ENCODE peak calls at places on chromosome 7, in nine cellular contexts. One of them, this sample, is unnamed.

GRCh38 chr7:11539853-11540252 is 292.1 kb downstream of the THSD7A start:
- DNase-seq in NCI-H2081: no peak
- DNase-seq in epithelial cell of esophagus: peak
- DNase-seq in ELR: no peak
- DNase-seq in HL-60: no peak
- DNase-seq in fibroblast of mammary gland: peak
- DNase-seq in HT-29: no peak
- DNase-seq in RPMI7951: no peak
- DNase-seq in NCI-H1417: no peak
- DNase-seq in this sample: no peak

GRCh38 chr7:157752832-157753291 is 416.1 kb downstream of the DNAJB6 start:
- DNase-seq in NCI-H2081: no peak
- DNase-seq in ELR: no peak
- DNase-seq in NCI-H1417: no peak
- DNase-seq in fibroblast of mammary gland: peak
- DNase-seq in RPMI7951: peak
- DNase-seq in epithelial cell of esophagus: no peak
- DNase-seq in HT-29: no peak
- DNase-seq in HL-60: no peak
- DNase-seq in this sample: no peak

GRCh38 chr7:13540429-13540828 is 449.0 kb downstream of the ETV1 start:
- DNase-seq in fibroblast of mammary gland: peak
- DNase-seq in ELR: peak
- DNase-seq in RPMI7951: peak
- DNase-seq in HT-29: no peak
- DNase-seq in NCI-H1417: no peak
- DNase-seq in epithelial cell of esophagus: no peak
- DNase-seq in HL-60: no peak
- DNase-seq in NCI-H2081: no peak
- DNase-seq in this sample: no peak

GRCh38 chr7:18262054-18262453 is 233.5 kb upstream of the HDAC9 start:
- DNase-seq in epithelial cell of esophagus: peak
- DNase-seq in RPMI7951: no peak
- DNase-seq in NCI-H2081: peak
- DNase-seq in fibroblast of mammary gland: peak
- DNase-seq in HT-29: no peak
- DNase-seq in NCI-H1417: peak
- DNase-seq in HL-60: no peak
- DNase-seq in ELR: peak
- DNase-seq in this sample: no peak

GRCh38 chr7:24972991-24973390 is 7.0 kb downstream of the OSBPL3 start:
- DNase-seq in epithelial cell of esophagus: peak
- DNase-seq in HT-29: no peak
- DNase-seq in NCI-H2081: no peak
- DNase-seq in NCI-H1417: no peak
- DNase-seq in HL-60: no peak
- DNase-seq in fibroblast of mammary gland: peak
- DNase-seq in RPMI7951: peak
- DNase-seq in ELR: peak
- DNase-seq in this sample: no peak

GRCh38 chr7:81036041-81036440 is 117.2 kb upstream of the SEMA3C start:
- DNase-seq in ELR: no peak
- DNase-seq in HL-60: no peak
- DNase-seq in epithelial cell of esophagus: no peak
- DNase-seq in NCI-H2081: no peak
- DNase-seq in fibroblast of mammary gland: no peak
- DNase-seq in NCI-H1417: no peak
- DNase-seq in HT-29: no peak
- DNase-seq in RPMI7951: peak
- DNase-seq in this sample: no peak

GRCh38 chr7:116525913-116526857 is 1.3 kb downstream of the CAV1 start:
- DNase-seq in epithelial cell of esophagus: peak
- DNase-seq in HL-60: peak
- DNase-seq in HT-29: peak
- DNase-seq in NCI-H2081: peak
- DNase-seq in fibroblast of mammary gland: peak
- DNase-seq in NCI-H1417: peak
- DNase-seq in ELR: peak
- DNase-seq in RPMI7951: peak
- DNase-seq in this sample: peak

GRCh38 chr7:148590533-148590932 is at the start of gene C7orf33:
- DNase-seq in epithelial cell of esophagus: no peak
- DNase-seq in fibroblast of mammary gland: no peak
- DNase-seq in HT-29: no peak
- DNase-seq in NCI-H1417: peak
- DNase-seq in RPMI7951: no peak
- DNase-seq in ELR: no peak
- DNase-seq in NCI-H2081: no peak
- DNase-seq in HL-60: no peak
- DNase-seq in this sample: peak

GRCh38 chr7:153604-154003 is 38.8 kb upstream of the FAM20C start:
- DNase-seq in NCI-H2081: no peak
- DNase-seq in fibroblast of mammary gland: no peak
- DNase-seq in HT-29: no peak
- DNase-seq in epithelial cell of esophagus: no peak
- DNase-seq in ELR: no peak
- DNase-seq in NCI-H1417: no peak
- DNase-seq in HL-60: no peak
- DNase-seq in RPMI7951: no peak
- DNase-seq in this sample: no peak

GRCh38 chr7:112150823-112151641 is 55.2 kb downstream of the DOCK4 start:
- DNase-seq in epithelial cell of esophagus: no peak
- DNase-seq in ELR: peak
- DNase-seq in HT-29: no peak
- DNase-seq in NCI-H1417: peak
- DNase-seq in fibroblast of mammary gland: peak
- DNase-seq in RPMI7951: peak
- DNase-seq in HL-60: no peak
- DNase-seq in NCI-H2081: no peak
- DNase-seq in this sample: no peak

GRCh38 chr7:131370523-131370968 is 42.9 kb downstream of the MKLN1 start:
- DNase-seq in ELR: peak
- DNase-seq in RPMI7951: peak
- DNase-seq in epithelial cell of esophagus: peak
- DNase-seq in NCI-H2081: no peak
- DNase-seq in fibroblast of mammary gland: peak
- DNase-seq in HT-29: no peak
- DNase-seq in NCI-H1417: no peak
- DNase-seq in HL-60: no peak
- DNase-seq in this sample: peak

GRCh38 chr7:100472854-100473499 is 6.0 kb downstream of the TSC22D4 start:
- DNase-seq in fibroblast of mammary gland: peak
- DNase-seq in HT-29: peak
- DNase-seq in RPMI7951: no peak
- DNase-seq in NCI-H2081: no peak
- DNase-seq in ELR: peak
- DNase-seq in epithelial cell of esophagus: peak
- DNase-seq in NCI-H1417: no peak
- DNase-seq in HL-60: no peak
- DNase-seq in this sample: no peak

GRCh38 chr7:33130184-33130583 is 820 bp downstream of the BBS9 start:
- DNase-seq in HT-29: no peak
- DNase-seq in RPMI7951: peak
- DNase-seq in HL-60: no peak
- DNase-seq in ELR: peak
- DNase-seq in epithelial cell of esophagus: no peak
- DNase-seq in fibroblast of mammary gland: peak
- DNase-seq in NCI-H1417: peak
- DNase-seq in NCI-H2081: no peak
- DNase-seq in this sample: no peak

GRCh38 chr7:40836218-40836617 is 701.4 kb downstream of the SUGCT start:
- DNase-seq in ELR: peak
- DNase-seq in HL-60: no peak
- DNase-seq in NCI-H1417: no peak
- DNase-seq in fibroblast of mammary gland: peak
- DNase-seq in NCI-H2081: no peak
- DNase-seq in HT-29: no peak
- DNase-seq in RPMI7951: peak
- DNase-seq in epithelial cell of esophagus: peak
- DNase-seq in this sample: no peak

GRCh38 chr7:51611937-51612336 is 295.3 kb upstream of the COBL start:
- DNase-seq in fibroblast of mammary gland: no peak
- DNase-seq in RPMI7951: peak
- DNase-seq in HT-29: no peak
- DNase-seq in ELR: no peak
- DNase-seq in HL-60: no peak
- DNase-seq in NCI-H2081: no peak
- DNase-seq in epithelial cell of esophagus: no peak
- DNase-seq in NCI-H1417: no peak
- DNase-seq in this sample: no peak

GRCh38 chr7:76372984-76373833 is 14.4 kb upstream of the YWHAG start:
- DNase-seq in NCI-H2081: no peak
- DNase-seq in epithelial cell of esophagus: peak
- DNase-seq in NCI-H1417: no peak
- DNase-seq in HT-29: peak
- DNase-seq in fibroblast of mammary gland: peak
- DNase-seq in HL-60: peak
- DNase-seq in RPMI7951: peak
- DNase-seq in ELR: peak
- DNase-seq in this sample: no peak

GRCh38 chr7:17405786-17406185 is 107.3 kb downstream of the AHR start:
- DNase-seq in HL-60: no peak
- DNase-seq in fibroblast of mammary gland: peak
- DNase-seq in ELR: peak
- DNase-seq in HT-29: no peak
- DNase-seq in epithelial cell of esophagus: peak
- DNase-seq in RPMI7951: peak
- DNase-seq in NCI-H2081: no peak
- DNase-seq in NCI-H1417: no peak
- DNase-seq in this sample: no peak

GRCh38 chr7:92161271-92161670 is 17.7 kb downstream of the LRRD1 start:
- DNase-seq in epithelial cell of esophagus: no peak
- DNase-seq in NCI-H2081: no peak
- DNase-seq in NCI-H1417: no peak
- DNase-seq in ELR: no peak
- DNase-seq in HL-60: no peak
- DNase-seq in fibroblast of mammary gland: no peak
- DNase-seq in HT-29: no peak
- DNase-seq in RPMI7951: no peak
- DNase-seq in this sample: no peak

GRCh38 chr7:21670496-21670895 is 127.7 kb downstream of the DNAH11 start:
- DNase-seq in fibroblast of mammary gland: no peak
- DNase-seq in RPMI7951: no peak
- DNase-seq in NCI-H1417: no peak
- DNase-seq in HL-60: no peak
- DNase-seq in NCI-H2081: no peak
- DNase-seq in HT-29: no peak
- DNase-seq in ELR: no peak
- DNase-seq in epithelial cell of esophagus: no peak
- DNase-seq in this sample: no peak

GRCh38 chr7:35754741-35755140 is 46.1 kb upstream of the SEPTIN7 start:
- DNase-seq in NCI-H2081: no peak
- DNase-seq in ELR: no peak
- DNase-seq in fibroblast of mammary gland: peak
- DNase-seq in NCI-H1417: no peak
- DNase-seq in epithelial cell of esophagus: no peak
- DNase-seq in HL-60: no peak
- DNase-seq in RPMI7951: peak
- DNase-seq in HT-29: no peak
- DNase-seq in this sample: no peak

GRCh38 chr7:132656846-132657776 is 80.8 kb upstream of the PLXNA4 start:
- DNase-seq in ELR: peak
- DNase-seq in RPMI7951: no peak
- DNase-seq in HL-60: peak
- DNase-seq in fibroblast of mammary gland: peak
- DNase-seq in epithelial cell of esophagus: peak
- DNase-seq in NCI-H1417: peak
- DNase-seq in NCI-H2081: peak
- DNase-seq in HT-29: peak
- DNase-seq in this sample: no peak

GRCh38 chr7:91266067-91266930 is 2.1 kb downstream of the FZD1 start:
- DNase-seq in RPMI7951: no peak
- DNase-seq in NCI-H1417: no peak
- DNase-seq in ELR: no peak
- DNase-seq in epithelial cell of esophagus: peak
- DNase-seq in HT-29: no peak
- DNase-seq in NCI-H2081: no peak
- DNase-seq in fibroblast of mammary gland: no peak
- DNase-seq in HL-60: no peak
- DNase-seq in this sample: no peak

This sample was measured in MM.1S.